ENCODE peak calls at places on chromosomes 16 and 17, in six cellular contexts. M is astrocyte of the cerebellum; H is stimulated activated CD8-positive, alpha-beta memory T cell treated with anti-CD3 and anti-CD28 coated beads, Interleukin-2, amount 100 ng/mL, for 1 hour; C is psoas muscle; J is activated T-helper 1 cell treated with Interleukin-2 at 50 U/mL for 16 hours; U is MCF 10A. O is an unnamed sample.

GRCh38 chr16:31785126-31785525 is 88.5 kb upstream of the ZNF267 start:
- DNase-seq in M (no peak), J (no peak), U (no peak), C (no peak), H (no peak), O (no peak)

GRCh38 chr17:80860101-80860671 is 131.5 kb upstream of the CHMP6 start:
- DNase-seq in C (no peak), J (no peak), M (no peak), U (no peak), H (no peak), O (no peak)

GRCh38 chr17:81576621-81577277 is 24.6 kb upstream of the FAAP100 start:
- DNase-seq in U (peak; percentile 79), M (peak; percentile 82), J (no peak), H (no peak), C (no peak), O (no peak)

GRCh38 chr17:50758989-50759544 is 8.3 kb downstream of the ANKRD40CL start:
- DNase-seq in H (no peak), U (no peak), M (no peak), J (no peak), C (no peak), O (no peak)

GRCh38 chr17:12712415-12712814 is 46.7 kb downstream of the MYOCD start:
- DNase-seq in C (no peak), M (no peak), U (no peak), H (no peak), J (no peak), O (no peak)

GRCh38 chr17:62675260-62675659 is 47.8 kb downstream of the MRC2 start:
- DNase-seq in M (no peak), J (no peak), H (no peak), C (peak; percentile 65), U (no peak), O (no peak)

GRCh38 chr17:19719365-19720209 is 3.2 kb upstream of the SLC47A2 start:
- DNase-seq in U (peak; percentile 94), C (no peak), H (no peak), M (no peak), J (no peak), O (no peak)

GRCh38 chr17:33021731-33022408 is 30.2 kb downstream of the SPACA3 start:
- DNase-seq in U (no peak), J (no peak), C (no peak), H (no peak), M (no peak), O (no peak)

GRCh38 chr16:17768257-17768656 is 297.5 kb upstream of the XYLT1 start:
- DNase-seq in H (no peak), M (peak; percentile 72), U (peak; percentile 71), C (no peak), J (no peak), O (no peak)

GRCh38 chr16:11762431-11762830 is 19.8 kb upstream of the TXNDC11 start:
- DNase-seq in J (no peak), M (no peak), U (peak; percentile 34), H (no peak), C (no peak), O (no peak)

GRCh38 chr16:74275031-74275636 is 21.5 kb upstream of the PSMD7 start:
- DNase-seq in U (peak; percentile 24), J (no peak), M (peak; percentile 6), C (no peak), H (no peak), O (no peak)

GRCh38 chr16:15770107-15770506 is 86.7 kb downstream of the MYH11 start:
- DNase-seq in C (no peak), H (no peak), U (no peak), M (no peak), J (no peak), O (no peak)

GRCh38 chr16:10181196-10182162 is 749 bp downstream of the GRIN2A start:
- DNase-seq in C (peak; percentile 54), M (peak; percentile 40), J (no peak), U (peak; percentile 23), H (no peak), O (no peak)

GRCh38 chr17:66302761-66303626 is 581 bp downstream of the PRKCA start:
- DNase-seq in C (peak; percentile 43), H (peak; percentile 36), J (peak; percentile 26), U (peak; percentile 64), M (no peak), O (peak; percentile 20)

GRCh38 chr16:2980227-2981176 is at the start of gene PKMYT1:
- DNase-seq in C (peak; percentile 93), U (peak; percentile 87), H (peak; percentile 93), J (peak; percentile 95), M (peak; percentile 34), O (peak; percentile 97)

GRCh38 chr16:8798174-8798527 is 512 bp downstream of the PMM2 start:
- DNase-seq in J (no peak), M (no peak), U (peak; percentile 22), H (no peak), C (no peak), O (no peak)

GRCh38 chr16:51755039-51755501 is 604.0 kb upstream of the SALL1 start:
- DNase-seq in M (no peak), H (no peak), C (no peak), J (no peak), U (no peak), O (no peak)

GRCh38 chr17:14091367-14091766 is 22.1 kb downstream of the COX10 start:
- DNase-seq in C (no peak), M (no peak), H (no peak), J (no peak), U (no peak), O (no peak)

GRCh38 chr16:14211856-14212543 is 140.9 kb downstream of the MRTFB start:
- DNase-seq in J (no peak), U (no peak), M (no peak), H (no peak), C (no peak), O (no peak)

GRCh38 chr17:45675012-45675411 is 109.1 kb upstream of the CRHR1 start:
- DNase-seq in H (no peak), C (no peak), J (no peak), M (no peak), U (no peak), O (no peak)

GRCh38 chr17:78903101-78903779 is at the start of gene CEP295NL:
- DNase-seq in H (no peak), J (no peak), M (no peak), C (no peak), U (no peak), O (no peak)

GRCh38 chr17:16419074-16419928 is 3.9 kb downstream of the TRPV2 start:
- DNase-seq in M (peak; percentile 88), U (peak; percentile 89), H (peak; percentile 47), C (no peak), J (no peak), O (peak; percentile 38)

GRCh38 chr16:68564367-68564985 is 25.4 kb downstream of the ZFP90 start:
- DNase-seq in M (no peak), C (no peak), U (peak; percentile 13), H (no peak), J (no peak), O (no peak)

GRCh38 chr16:52446076-52446475 is 100.9 kb downstream of the TOX3 start:
- DNase-seq in U (no peak), J (no peak), M (no peak), C (no peak), H (no peak), O (no peak)

GRCh38 chr17:69059458-69060205 is 1.1 kb downstream of the ABCA9 start:
- DNase-seq in J (no peak), C (no peak), M (no peak), U (no peak), H (no peak), O (no peak)

O was measured in T-helper 17 cell.